ENCODE peak calls at places on chromosomes 2 and 18, in eight cellular contexts. U is fibroblast of mammary gland; D is left cardiac atrium; Q is HFF-Myc; Z is effector CD8-positive, alpha-beta T cell; C is renal cortical epithelial cell; N is stimulated activated CD4-positive, alpha-beta T cell treated with anti-CD3 and anti-CD28 coated beads, Interleukin-1b, Interleukin-23, amount 100 ng/mL, for 1 hour; P is HTR-8/SVneo. S is an unnamed sample.

GRCh38 chr2:95062716-95063400 is 37.4 kb downstream of the MAL start:
- DNase-seq in U (no peak), D (no peak), Q (no peak), Z (no peak), C (peak; percentile 43), N (no peak), P (no peak), S (no peak)

GRCh38 chr2:207143474-207144190 is 22.1 kb downstream of the KLF7 start:
- DNase-seq in U (peak; percentile 73), D (peak; percentile 79), Q (no peak), Z (peak; percentile 39), C (peak; percentile 87), N (no peak), P (no peak), S (peak; percentile 75)

GRCh38 chr2:54669677-54670484 is 53.6 kb upstream of the EML6 start:
- DNase-seq in U (peak; percentile 82), D (no peak), Q (no peak), Z (no peak), C (peak; percentile 57), N (no peak), P (peak; percentile 56), S (no peak)

GRCh38 chr2:15112216-15112615 is 448.9 kb downstream of the NBAS start:
- DNase-seq in U (peak; percentile 51), D (no peak), Q (peak; percentile 3), Z (no peak), C (peak; percentile 2), N (no peak), P (no peak), S (no peak)

GRCh38 chr2:218648473-218649100 is 10.8 kb downstream of the ZNF142 start:
- DNase-seq in U (peak; percentile 75), D (peak; percentile 51), Q (no peak), Z (peak; percentile 10), C (peak; percentile 70), N (no peak), P (peak; percentile 64), S (peak; percentile 52)

GRCh38 chr2:143171817-143172216 is 42.6 kb downstream of the ARHGAP15 start:
- DNase-seq in U (peak; percentile 3), D (no peak), Q (no peak), Z (no peak), C (no peak), N (no peak), P (peak; percentile 10), S (peak; percentile 16)

GRCh38 chr2:197307933-197308521 is 2.6 kb downstream of the ANKRD44 start:
- DNase-seq in U (no peak), D (no peak), Q (no peak), Z (no peak), C (no peak), N (no peak), P (no peak), S (no peak)

GRCh38 chr2:174749793-174750192 is 14.5 kb downstream of the CHRNA1 start:
- DNase-seq in U (no peak), D (no peak), Q (no peak), Z (no peak), C (no peak), N (no peak), P (no peak), S (no peak)

GRCh38 chr18:59802031-59802430 is 97.8 kb upstream of the PMAIP1 start:
- DNase-seq in U (no peak), D (no peak), Q (no peak), Z (no peak), C (no peak), N (no peak), P (no peak), S (no peak)

GRCh38 chr2:236106761-236107160 is 61.4 kb downstream of the GBX2 start:
- DNase-seq in U (no peak), D (no peak), Q (no peak), Z (no peak), C (no peak), N (no peak), P (no peak), S (no peak)

GRCh38 chr2:179440642-179441251 is 176.1 kb upstream of the SESTD1 start:
- DNase-seq in U (peak; percentile 60), D (no peak), Q (no peak), Z (no peak), C (peak; percentile 20), N (no peak), P (no peak), S (no peak)

GRCh38 chr2:220442012-220442411 is 814.6 kb downstream of the SLC4A3 start:
- DNase-seq in U (no peak), D (no peak), Q (no peak), Z (no peak), C (no peak), N (no peak), P (no peak), S (no peak)

GRCh38 chr18:11308499-11308898 is 159.1 kb upstream of the PIEZO2 start:
- DNase-seq in U (peak; percentile 29), D (no peak), Q (no peak), Z (no peak), C (no peak), N (no peak), P (no peak), S (no peak)

GRCh38 chr2:211709394-211709793 is 829.2 kb downstream of the ERBB4 start:
- DNase-seq in U (no peak), D (no peak), Q (no peak), Z (no peak), C (no peak), N (no peak), P (no peak), S (no peak)

GRCh38 chr2:9207641-9208301 is 1.2 kb downstream of the ASAP2 start:
- DNase-seq in U (no peak), D (no peak), Q (no peak), Z (no peak), C (no peak), N (no peak), P (peak; percentile 43), S (no peak)

GRCh38 chr2:153077311-153077710 is 358.9 kb downstream of the ARL6IP6 start:
- DNase-seq in U (no peak), D (no peak), Q (no peak), Z (no peak), C (peak; percentile 1), N (no peak), P (no peak), S (no peak)

GRCh38 chr18:37287601-37288000 is 278.0 kb downstream of the CELF4 start:
- DNase-seq in U (no peak), D (no peak), Q (no peak), Z (no peak), C (no peak), N (no peak), P (no peak), S (no peak)

GRCh38 chr18:6881034-6881800 is 151.7 kb downstream of the ARHGAP28 start:
- DNase-seq in U (peak; percentile 86), D (no peak), Q (peak; percentile 87), Z (no peak), C (no peak), N (no peak), P (no peak), S (no peak)

GRCh38 chr18:76971149-76971548 is 148.8 kb downstream of the ZNF236 start:
- DNase-seq in U (no peak), D (no peak), Q (no peak), Z (no peak), C (no peak), N (no peak), P (no peak), S (no peak)

GRCh38 chr2:185738679-185739472 is at the start of gene FSIP2:
- DNase-seq in U (peak; percentile 64), D (peak; percentile 53), Q (peak; percentile 9), Z (no peak), C (peak; percentile 67), N (no peak), P (peak; percentile 73), S (peak; percentile 48)

GRCh38 chr2:197073701-197074433 is 147.4 kb upstream of the PGAP1 start:
- DNase-seq in U (peak; percentile 24), D (peak; percentile 77), Q (no peak), Z (no peak), C (peak; percentile 84), N (no peak), P (no peak), S (no peak)

S was measured in kidney glomerular epithelial cell.